ENCODE peak calls at places on chromosomes 6 and 20, in seven cellular contexts. Z is HAP-1, N is kidney, L is WERI-Rb-1, O is choroid plexus epithelial cell, J is NB4, G is skeletal muscle cell. I is an unnamed sample.

GRCh38 chr6:132952468-132952867 is 138.1 kb downstream of the RPS12 start:
- DNase-seq in Z (no peak), G (no peak), J (no peak), N (no peak), O (no peak), L (no peak), I (no peak)

GRCh38 chr20:34512955-34513419 is 3.2 kb upstream of the DYNLRB1 start:
- DNase-seq in O (no peak), Z (no peak), G (no peak), J (no peak), N (no peak), L (no peak), I (no peak)

GRCh38 chr6:20205722-20206154 is 6.5 kb downstream of the MBOAT1 start:
- DNase-seq in G (no peak), Z (no peak), L (no peak), J (peak), O (peak), N (no peak), I (no peak)

GRCh38 chr6:128437685-128438084 is 82.7 kb downstream of the PTPRK start:
- DNase-seq in Z (no peak), L (no peak), G (no peak), J (no peak), O (no peak), N (no peak), I (no peak)

GRCh38 chr6:68235192-68235812 is 399.8 kb upstream of the ADGRB3 start:
- DNase-seq in J (no peak), G (no peak), Z (no peak), L (no peak), O (peak), N (no peak), I (no peak)

GRCh38 chr6:40957616-40958492 is 81.2 kb downstream of the UNC5CL start:
- DNase-seq in L (no peak), N (no peak), J (no peak), O (peak), Z (no peak), G (no peak), I (no peak)

GRCh38 chr6:9657994-9658393 is 756.9 kb downstream of the TFAP2A start:
- DNase-seq in O (peak), J (no peak), G (no peak), L (no peak), N (no peak), Z (no peak), I (no peak)

GRCh38 chr20:61161649-61162210 is 90.3 kb upstream of the CDH4 start:
- DNase-seq in G (no peak), O (no peak), Z (no peak), L (no peak), N (no peak), J (peak), I (no peak)

GRCh38 chr20:59005523-59006166 is 1.4 kb downstream of the CTSZ start:
- DNase-seq in L (no peak), G (no peak), J (no peak), O (no peak), Z (no peak), N (peak), I (no peak)

GRCh38 chr6:155224618-155225017 is 39.2 kb upstream of the CLDN20 start:
- DNase-seq in O (no peak), J (peak), L (no peak), N (no peak), Z (no peak), G (no peak), I (no peak)

GRCh38 chr6:103797738-103798137 is 1062.0 kb downstream of the HACE1 start:
- DNase-seq in Z (peak), L (no peak), G (no peak), O (peak), N (no peak), J (peak), I (no peak)

GRCh38 chr6:14804444-14805210 is 441.2 kb upstream of the JARID2 start:
- DNase-seq in G (peak), J (no peak), O (peak), N (peak), Z (no peak), L (no peak), I (no peak)

GRCh38 chr6:14316911-14317535 is 199.5 kb downstream of the CD83 start:
- DNase-seq in L (peak), J (peak), O (no peak), N (no peak), Z (no peak), G (no peak), I (peak)

GRCh38 chr6:127300411-127300810 is 33.7 kb downstream of the RNF146 start:
- DNase-seq in N (no peak), G (peak), Z (no peak), J (no peak), O (peak), L (no peak), I (no peak)

GRCh38 chr20:52279667-52280180 is 88.1 kb upstream of the ZFP64 start:
- DNase-seq in O (peak), N (no peak), Z (no peak), J (no peak), G (no peak), L (no peak), I (no peak)

GRCh38 chr20:11755071-11755881 is 162.4 kb upstream of the BTBD3 start:
- DNase-seq in N (no peak), J (no peak), O (no peak), G (peak), Z (peak), L (no peak), I (no peak)

GRCh38 chr6:170011233-170012142 is 260.1 kb downstream of the ERMARD start:
- DNase-seq in L (no peak), O (no peak), N (peak), G (no peak), Z (no peak), J (no peak), I (no peak)

GRCh38 chr6:149046822-149047246 is 270.7 kb upstream of the TAB2 start:
- DNase-seq in Z (no peak), L (no peak), J (no peak), G (no peak), N (no peak), O (peak), I (no peak)

GRCh38 chr6:84763397-84764331 is 734 bp downstream of the TBX18 start:
- DNase-seq in N (peak), Z (no peak), L (peak), J (no peak), O (peak), G (peak), I (no peak)

GRCh38 chr6:170203212-170203611 is 87.7 kb downstream of the DLL1 start:
- DNase-seq in Z (no peak), L (no peak), N (no peak), O (no peak), J (no peak), G (no peak), I (no peak)

GRCh38 chr6:147508073-147508870 is at the start of gene SAMD5:
- DNase-seq in N (peak), J (no peak), G (no peak), O (peak), L (peak), Z (peak), I (no peak)

GRCh38 chr20:23047738-23048214 is 1.7 kb downstream of the THBD start:
- DNase-seq in O (no peak), Z (no peak), L (no peak), G (no peak), N (peak), J (no peak), I (no peak)

GRCh38 chr20:23049933-23050838 is 714 bp upstream of the THBD start:
- DNase-seq in Z (no peak), J (peak), N (peak), O (peak), G (no peak), L (no peak), I (no peak)

GRCh38 chr20:23047001-23047737 is 2.3 kb downstream of the THBD start:
- DNase-seq in Z (no peak), L (no peak), N (no peak), G (no peak), O (no peak), J (no peak), I (no peak)

GRCh38 chr20:23049201-23049932 is at the start of gene THBD:
- DNase-seq in N (peak), G (no peak), J (peak), Z (no peak), L (no peak), O (peak), I (no peak)

DNA sequence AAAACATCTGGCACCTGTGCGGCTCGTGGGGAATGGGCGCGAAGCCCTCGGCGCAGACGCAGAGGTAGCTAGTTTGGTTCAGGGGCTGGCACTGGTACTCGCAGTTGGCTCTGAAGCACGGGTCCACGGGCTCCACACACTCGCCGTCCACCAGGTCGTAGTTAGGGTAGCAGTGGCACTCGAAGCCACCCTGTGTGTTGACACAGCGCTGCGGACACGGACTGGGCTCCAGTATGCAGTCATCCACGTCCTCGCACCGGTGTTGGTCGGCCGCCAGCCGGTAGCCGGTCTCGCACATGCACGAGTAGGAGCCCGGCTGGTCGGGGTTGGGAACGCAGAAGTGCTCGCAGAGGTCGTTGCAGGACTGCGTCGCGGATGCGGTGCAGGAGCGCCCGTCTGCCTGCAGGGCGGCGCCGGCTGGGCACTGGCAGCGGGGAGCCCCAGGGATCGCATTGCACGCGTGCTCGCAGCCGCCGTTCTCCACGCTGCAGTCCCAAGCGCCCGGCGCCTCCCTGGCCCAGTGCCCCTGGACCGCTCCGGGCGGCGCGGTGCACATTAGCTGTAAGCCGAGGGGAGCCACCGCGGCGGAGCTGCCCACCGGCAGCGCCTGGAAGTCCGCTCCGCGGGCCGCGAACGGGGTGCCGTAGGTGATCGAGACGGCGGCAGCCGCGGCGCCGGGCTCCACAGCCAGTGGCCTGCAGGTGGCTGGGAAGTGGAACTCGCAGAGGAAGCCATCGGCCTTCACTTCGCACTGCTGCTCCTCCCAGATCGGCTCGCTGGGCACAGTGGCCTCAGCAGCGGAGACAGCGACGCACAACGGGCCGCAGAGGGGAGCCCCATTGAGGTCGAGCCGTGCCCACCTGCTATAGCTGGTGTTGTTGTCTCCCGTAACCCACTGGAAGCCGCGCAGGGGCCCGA is 930 bp downstream of the THBD start:
- DNase-seq in J (peak), L (no peak), Z (no peak), O (peak), N (peak), G (no peak), I (no peak)
- H3K4me3 ChIP-seq in J (peak), L (no peak), Z (no peak), O (peak), N (peak), G (peak), I (no peak)

GRCh38 chr6:137736919-137737318 is 130.1 kb upstream of the TNFAIP3 start:
- DNase-seq in O (peak), L (no peak), J (no peak), Z (no peak), N (no peak), G (no peak), I (no peak)

GRCh38 chr6:137734875-137735182 is 132.2 kb upstream of the TNFAIP3 start:
- DNase-seq in N (no peak), O (peak), G (peak), J (peak), Z (no peak), L (no peak), I (no peak)

GRCh38 chr6:137738197-137738596 is 128.9 kb upstream of the TNFAIP3 start:
- DNase-seq in O (peak), Z (no peak), N (no peak), G (peak), J (peak), L (no peak), I (no peak)

GRCh38 chr6:137734005-137734874 is 132.8 kb upstream of the TNFAIP3 start:
- DNase-seq in N (no peak), G (no peak), L (no peak), J (no peak), O (no peak), Z (no peak), I (no peak)

GRCh38 chr6:137736048-137736846 is 130.8 kb upstream of the TNFAIP3 start:
- DNase-seq in O (no peak), J (peak), G (no peak), N (no peak), Z (no peak), L (no peak), I (no peak)
- H3K4me3 ChIP-seq in O (no peak), J (no peak), G (no peak), N (no peak), Z (no peak), L (no peak), I (no peak)

DNA sequence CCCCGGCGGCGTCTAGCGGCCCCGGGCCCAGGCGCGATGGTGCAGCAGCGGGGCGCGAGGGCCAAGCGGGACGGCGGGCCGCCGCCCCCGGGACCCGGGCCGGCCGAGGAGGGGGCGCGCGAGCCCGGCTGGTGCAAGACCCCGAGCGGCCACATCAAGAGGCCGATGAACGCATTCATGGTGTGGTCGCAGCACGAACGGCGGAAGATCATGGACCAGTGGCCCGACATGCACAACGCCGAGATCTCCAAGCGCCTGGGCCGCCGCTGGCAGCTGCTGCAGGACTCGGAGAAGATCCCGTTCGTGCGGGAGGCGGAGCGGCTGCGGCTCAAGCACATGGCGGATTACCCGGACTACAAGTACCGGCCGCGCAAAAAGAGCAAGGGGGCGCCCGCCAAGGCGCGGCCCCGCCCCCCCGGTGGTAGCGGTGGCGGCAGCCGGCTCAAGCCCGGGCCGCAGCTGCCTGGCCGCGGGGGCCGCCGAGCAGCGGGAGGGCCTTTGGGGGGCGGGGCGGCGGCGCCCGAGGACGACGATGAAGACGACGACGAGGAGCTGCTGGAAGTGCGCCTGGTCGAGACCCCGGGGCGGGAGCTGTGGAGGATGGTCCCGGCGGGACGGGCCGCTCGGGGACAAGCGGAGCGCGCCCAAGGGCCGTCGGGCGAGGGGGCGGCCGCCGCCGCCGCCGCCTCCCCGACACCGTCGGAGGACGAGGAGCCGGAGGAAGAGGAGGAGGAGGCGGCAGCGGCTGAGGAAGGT is 715 bp downstream of the SOX12 start:
- DNase-seq in J (peak), N (peak), O (peak), G (peak), Z (peak), L (peak), I (no peak)
- H3K4me3 ChIP-seq in J (peak), N (peak), O (peak), G (peak), Z (peak), L (peak), I (peak)

GRCh38 chr6:144185133-144185836 is 35.0 kb downstream of the STX11 start:
- DNase-seq in G (no peak), J (no peak), Z (no peak), O (no peak), L (no peak), N (no peak), I (peak)
- H3K4me3 ChIP-seq in G (no peak), J (no peak), Z (no peak), O (no peak), L (no peak), N (no peak), I (no peak)

GRCh38 chr20:18705906-18706305 is 107.7 kb upstream of the SCP2D1 start:
- DNase-seq in G (no peak), Z (no peak), N (no peak), L (no peak), J (no peak), O (peak), I (no peak)
- H3K4me3 ChIP-seq in G (no peak), Z (no peak), N (no peak), L (no peak), J (no peak), O (no peak), I (no peak)

DNA sequence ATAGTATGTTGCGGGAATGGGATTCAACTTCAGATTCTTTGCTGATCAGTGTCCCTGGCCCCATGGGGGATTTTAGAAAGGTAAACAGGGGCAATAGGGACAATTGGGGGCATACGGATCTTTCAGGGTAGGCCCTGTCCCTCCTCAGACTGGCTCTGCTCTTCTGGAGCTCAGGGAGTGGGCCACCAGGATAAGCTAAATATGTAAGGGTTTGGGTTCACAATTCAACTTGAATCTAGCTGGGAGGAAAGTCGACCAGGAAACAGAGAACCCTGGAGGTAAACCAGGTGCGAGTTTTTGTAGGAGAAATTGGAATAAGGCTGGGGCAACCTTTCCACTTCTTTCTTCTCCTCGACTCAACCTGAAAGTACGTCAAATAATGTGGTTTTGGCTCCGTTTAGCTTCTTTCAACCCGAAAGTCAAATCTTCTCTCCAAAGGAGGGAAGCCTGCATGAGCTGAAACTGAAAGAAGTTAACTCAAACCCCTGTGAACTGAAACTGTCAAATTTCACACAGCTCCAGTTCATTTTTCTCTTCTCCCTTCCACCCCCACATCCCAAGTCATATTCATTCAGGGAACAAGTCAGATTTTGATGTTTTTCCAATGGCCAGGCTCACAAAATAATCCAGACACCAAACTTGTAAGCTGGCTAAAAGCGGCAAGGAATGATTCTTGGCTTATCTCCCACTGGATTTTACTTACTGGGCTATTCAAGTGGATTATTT is 278.2 kb downstream of the CLIC5 start:
- DNase-seq in G (no peak), L (no peak), O (no peak), N (no peak), Z (no peak), J (no peak), I (no peak)
- H3K4me3 ChIP-seq in G (no peak), L (no peak), O (no peak), N (no peak), Z (no peak), J (no peak), I (no peak)

DNA sequence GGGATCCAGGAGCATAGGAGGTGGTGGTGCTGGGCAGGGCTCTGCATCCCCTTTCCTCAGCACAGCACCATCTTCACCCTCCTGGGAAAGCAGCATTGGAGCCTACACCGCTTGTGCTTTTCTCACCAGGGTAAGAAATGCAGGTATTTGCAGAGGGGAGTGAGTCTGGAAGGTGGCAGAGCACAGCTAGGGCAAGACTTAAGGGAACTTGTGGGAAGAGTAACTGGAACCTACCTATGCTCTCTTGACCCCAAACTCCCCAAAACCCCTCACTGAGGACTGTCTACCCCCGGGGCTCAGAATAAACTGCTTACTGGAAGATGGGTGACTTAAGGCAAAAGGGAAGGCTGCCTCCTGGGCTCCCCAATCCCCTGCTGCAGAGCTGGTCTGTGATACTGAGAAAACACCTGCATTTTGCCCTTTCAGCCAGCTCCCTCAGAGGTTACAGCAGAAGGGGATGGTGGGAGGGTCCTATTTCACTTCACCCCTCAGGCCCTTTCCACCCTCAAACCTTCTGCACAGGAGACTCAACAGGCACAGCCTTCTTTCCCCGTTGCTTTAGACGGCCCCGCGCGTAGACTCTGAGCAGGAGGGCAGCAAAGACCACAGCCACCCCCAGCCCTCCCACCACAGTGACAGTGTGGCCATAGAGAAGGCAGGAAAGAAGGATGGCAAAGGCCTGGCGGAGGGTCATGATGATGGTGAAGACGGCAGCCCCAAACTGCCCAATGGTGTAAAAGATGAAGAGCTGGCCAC is 2.9 kb downstream of the SLC35B2 start:
- DNase-seq in J (peak), Z (no peak), L (peak), G (no peak), O (no peak), N (peak), I (no peak)
- H3K4me3 ChIP-seq in J (no peak), Z (no peak), L (no peak), G (no peak), O (no peak), N (no peak), I (no peak)